ENCODE peak calls at places on chromosomes 4 and X, in ten cellular contexts. H, C, X, N, Z, S, T, F, M and K are unnamed samples.

GRCh38 chr4:142615324-142615665 is 230.8 kb downstream of the INPP4B start:
- DNase-seq in H (no peak), Z (no peak), T (peak; percentile 49), S (no peak), X (no peak), F (no peak), M (no peak), N (no peak), C (no peak), K (no peak)

GRCh38 chrX:81377329-81377728 is 175.4 kb downstream of the SH3BGRL start:
- DNase-seq in N (peak; percentile 12), H (no peak), M (no peak), F (no peak), S (peak; percentile 20), C (no peak), T (no peak), Z (no peak), X (no peak), K (peak; percentile 2)

GRCh38 chr4:15930314-15930713 is 8.2 kb downstream of the FGFBP1 start:
- DNase-seq in S (no peak), M (no peak), C (no peak), X (no peak), T (no peak), F (no peak), N (no peak), Z (no peak), H (no peak), K (no peak)

GRCh38 chrX:10555846-10556245 is 64.5 kb downstream of the MID1 start:
- DNase-seq in Z (no peak), F (no peak), T (no peak), C (no peak), H (no peak), M (no peak), N (no peak), S (no peak), X (no peak), K (no peak)

GRCh38 chr4:112284662-112285411 is 867 bp downstream of the TIFA start:
- DNase-seq in Z (no peak), C (no peak), N (no peak), F (peak; percentile 49), M (no peak), X (no peak), H (no peak), S (peak; percentile 43), T (peak; percentile 23), K (no peak)

GRCh38 chr4:159757471-159757870 is 654.6 kb downstream of the RAPGEF2 start:
- DNase-seq in N (no peak), M (no peak), Z (no peak), X (no peak), S (no peak), T (no peak), F (no peak), C (no peak), H (no peak), K (no peak)

GRCh38 chrX:115452256-115452655 is 108.7 kb upstream of the PLS3 start:
- DNase-seq in Z (no peak), F (no peak), N (no peak), T (peak; percentile 3), H (no peak), S (peak; percentile 3), X (no peak), M (no peak), C (no peak), K (no peak)

GRCh38 chr4:152392079-152392478 is 143.8 kb downstream of the FBXW7 start:
- DNase-seq in S (no peak), T (no peak), Z (no peak), F (no peak), M (no peak), H (no peak), N (no peak), X (no peak), C (no peak), K (no peak)